ENCODE peak calls at places on chromosomes 3 and 15, in eight cellular contexts. Y is AG04450; P is HCT116; N is NAMALWA; H is A549; M is H9; G is stimulated activated CD4-positive, alpha-beta T cell treated with anti-CD3 and anti-CD28 coated beads, Interleukin-1b, Interleukin-23, amount 100 ng/mL, for 48 hours; A is germinal center. Q is an unnamed sample.

GRCh38 chr3:139113231-139113749 is 68.6 kb upstream of the PRR23C start:
- DNase-seq in H (no peak), G (peak), P (peak), M (peak), A (no peak), Y (no peak), N (peak), Q (no peak)

GRCh38 chr15:89494941-89495637 is 1.3 kb downstream of the RHCG start:
- DNase-seq in P (no peak), G (peak), Y (no peak), A (no peak), H (peak), N (peak), M (peak), Q (no peak)

GRCh38 chr3:47701388-47701787 is 80.3 kb downstream of the SMARCC1 start:
- DNase-seq in P (no peak), N (no peak), H (no peak), M (no peak), G (no peak), Y (no peak), A (no peak), Q (no peak)

GRCh38 chr15:82666606-82667005 is 19.4 kb upstream of the CPEB1 start:
- DNase-seq in P (no peak), H (no peak), N (no peak), M (no peak), Y (no peak), A (no peak), G (no peak), Q (no peak)

GRCh38 chr3:50486219-50486888 is 17.1 kb downstream of the CACNA2D2 start:
- DNase-seq in Y (no peak), P (no peak), M (no peak), N (no peak), G (no peak), H (no peak), A (no peak), Q (no peak)

GRCh38 chr3:138724433-138724832 is 110.3 kb downstream of the PIK3CB start:
- DNase-seq in A (no peak), P (no peak), Y (no peak), N (no peak), M (no peak), H (no peak), G (no peak), Q (no peak)

GRCh38 chr3:42102569-42102968 is 11.4 kb downstream of the TRAK1 start:
- DNase-seq in A (no peak), P (no peak), M (no peak), N (no peak), G (no peak), H (no peak), Y (no peak), Q (no peak)

GRCh38 chr15:98375513-98376360 is 272.6 kb upstream of the IGF1R start:
- DNase-seq in M (no peak), H (no peak), Y (no peak), N (no peak), P (no peak), A (no peak), G (no peak), Q (no peak)

GRCh38 chr3:162142511-162142910 is 645.9 kb downstream of the OTOL1 start:
- DNase-seq in N (no peak), G (no peak), P (no peak), Y (no peak), A (no peak), M (no peak), H (no peak), Q (no peak)

GRCh38 chr15:84818221-84819131 is 1.3 kb downstream of the ALPK3 start:
- DNase-seq in Y (no peak), H (no peak), N (no peak), G (no peak), P (no peak), M (peak), A (no peak), Q (no peak)

GRCh38 chr3:49607105-49607591 is 52.9 kb downstream of the BSN start:
- DNase-seq in N (no peak), G (no peak), H (no peak), A (no peak), Y (no peak), P (no peak), M (no peak), Q (peak)

GRCh38 chr3:37855363-37855970 is 6.2 kb upstream of the CTDSPL start:
- DNase-seq in H (peak), G (peak), N (peak), P (peak), A (peak), Y (no peak), M (peak), Q (peak)

GRCh38 chr3:58584690-58585004 is 7.5 kb upstream of the FAM107A start:
- DNase-seq in Y (no peak), G (no peak), P (no peak), H (no peak), A (no peak), M (no peak), N (no peak), Q (no peak)

GRCh38 chr3:43288366-43288765 is 2.0 kb downstream of the SNRK start:
- DNase-seq in N (peak), M (no peak), H (no peak), G (no peak), A (peak), P (no peak), Y (no peak), Q (peak)

GRCh38 chr3:10283638-10284037 is 9.1 kb downstream of the GHRL start:
- DNase-seq in A (no peak), P (no peak), H (no peak), N (no peak), G (no peak), Y (no peak), M (no peak), Q (no peak)

GRCh38 chr15:38299216-38299615 is 46.6 kb downstream of the SPRED1 start:
- DNase-seq in A (no peak), N (no peak), P (no peak), Y (peak), M (no peak), H (no peak), G (no peak), Q (no peak)

GRCh38 chr15:70505411-70505919 is 257.9 kb downstream of the UACA start:
- DNase-seq in P (peak), Y (peak), G (peak), M (no peak), A (no peak), N (peak), H (peak), Q (no peak)

GRCh38 chr15:58952751-58953150 is 19.3 kb upstream of the SLTM start:
- DNase-seq in N (no peak), A (no peak), M (no peak), Y (no peak), G (no peak), H (no peak), P (no peak), Q (no peak)

GRCh38 chr15:77527831-77528231 is 104.9 kb downstream of the LINGO1 start:
- DNase-seq in M (no peak), P (no peak), H (no peak), A (no peak), Y (no peak), N (no peak), G (no peak), Q (no peak)

GRCh38 chr3:153051427-153052095 is 110.5 kb upstream of the RAP2B start:
- DNase-seq in N (no peak), A (no peak), P (peak), H (peak), M (no peak), G (no peak), Y (no peak), Q (peak)

Q was measured in small intestine.